ENCODE peak calls at places on chromosomes 7 and 10, in ten cellular contexts. F, U, C, S, I, V, N, H, A and G are unnamed samples.

GRCh38 chr10:109773818-109774440 is 149.4 kb downstream of the XPNPEP1 start:
- DNase-seq in I (no peak), A (no peak), F (no peak), N (no peak), U (no peak), C (no peak), H (no peak), V (peak), S (peak), G (no peak)

GRCh38 chr10:69425513-69426298 is 9.0 kb upstream of the TACR2 start:
- DNase-seq in U (no peak), N (no peak), C (no peak), I (peak), A (no peak), V (no peak), S (no peak), F (no peak), H (no peak), G (no peak)

GRCh38 chr10:28774051-28774995 is 97.0 kb downstream of the BAMBI start:
- DNase-seq in A (no peak), N (no peak), F (no peak), S (no peak), U (no peak), C (peak), I (no peak), V (no peak), H (no peak), G (no peak)

GRCh38 chr7:142838461-142839213 is 16.2 kb upstream of the EPHB6 start:
- DNase-seq in I (no peak), H (no peak), V (no peak), S (no peak), F (no peak), U (no peak), C (no peak), A (no peak), N (no peak), G (no peak)

GRCh38 chr10:97180986-97181385 is 4.8 kb downstream of the SLIT1 start:
- DNase-seq in V (no peak), A (no peak), F (no peak), U (no peak), I (no peak), S (no peak), N (no peak), H (no peak), C (no peak), G (no peak)

GRCh38 chr7:133358728-133359127 is 105.8 kb downstream of the EXOC4 start:
- DNase-seq in C (no peak), S (no peak), I (no peak), H (no peak), V (no peak), A (no peak), U (no peak), F (no peak), N (no peak), G (no peak)

GRCh38 chr10:95500097-95500496 is 61.1 kb downstream of the SORBS1 start:
- DNase-seq in F (no peak), V (peak), N (no peak), I (no peak), S (no peak), A (no peak), C (no peak), U (no peak), H (no peak), G (no peak)

GRCh38 chr7:45035909-45036308 is 35.9 kb downstream of the CCM2 start:
- DNase-seq in C (peak), U (no peak), H (no peak), N (no peak), S (no peak), F (no peak), A (no peak), I (no peak), V (no peak), G (no peak)

GRCh38 chr7:92466682-92467081 is 11.1 kb downstream of the ERVW-1 start:
- DNase-seq in A (no peak), V (no peak), S (no peak), C (no peak), F (no peak), I (no peak), N (no peak), U (no peak), H (no peak), G (no peak)

GRCh38 chr7:137992738-137993394 is 9.0 kb downstream of the CREB3L2 start:
- DNase-seq in U (no peak), N (no peak), H (no peak), I (peak), V (no peak), A (no peak), S (no peak), C (no peak), F (peak), G (no peak)

GRCh38 chr7:44306608-44307007 is 18.8 kb downstream of the CAMK2B start:
- DNase-seq in H (no peak), A (no peak), I (peak), N (no peak), V (no peak), S (no peak), U (no peak), C (peak), F (no peak), G (no peak)

GRCh38 chr10:1186693-1186990 is 130.5 kb downstream of the WDR37 start:
- DNase-seq in A (no peak), C (no peak), U (no peak), H (no peak), S (no peak), N (no peak), I (no peak), V (no peak), F (no peak), G (no peak)

GRCh38 chr7:99525713-99526440 is 21.4 kb downstream of the ZKSCAN5 start:
- DNase-seq in U (no peak), F (no peak), S (peak), C (peak), N (no peak), H (no peak), I (no peak), A (no peak), V (peak), G (no peak)

GRCh38 chr7:12152196-12152918 is 58.7 kb upstream of the TMEM106B start:
- DNase-seq in F (no peak), S (no peak), A (no peak), I (no peak), C (no peak), N (no peak), H (no peak), V (no peak), U (no peak), G (no peak)

GRCh38 chr7:141501451-141501850 is 49.8 kb upstream of the AGK start:
- DNase-seq in A (no peak), N (no peak), S (no peak), F (no peak), H (no peak), I (no peak), U (no peak), V (no peak), C (no peak), G (no peak)

GRCh38 chr10:103872137-103872933 is 17.0 kb upstream of the SH3PXD2A start:
- DNase-seq in F (no peak), A (no peak), V (no peak), U (no peak), I (no peak), H (no peak), N (no peak), C (peak), S (no peak), G (no peak)

GRCh38 chr7:86765931-86766330 is 122.2 kb downstream of the GRM3 start:
- DNase-seq in N (no peak), V (no peak), U (no peak), C (no peak), H (no peak), F (no peak), S (no peak), I (no peak), A (no peak), G (no peak)

GRCh38 chr7:9407816-9408215 is 974.4 kb downstream of the NXPH1 start:
- DNase-seq in S (no peak), U (no peak), N (no peak), H (no peak), V (no peak), I (no peak), C (no peak), A (no peak), F (no peak), G (no peak)

GRCh38 chr7:116162992-116163391 is 47.3 kb upstream of the TES start:
- DNase-seq in H (no peak), I (no peak), A (no peak), C (no peak), U (no peak), F (no peak), V (peak), S (no peak), N (no peak), G (no peak)

GRCh38 chr10:132471484-132471883 is 66.1 kb upstream of the INPP5A start:
- DNase-seq in V (no peak), F (no peak), I (no peak), H (no peak), C (no peak), A (peak), U (no peak), S (no peak), N (no peak), G (no peak)

GRCh38 chr7:159005618-159006017 is 139.0 kb downstream of the VIPR2 start:
- DNase-seq in C (no peak), N (no peak), S (no peak), V (no peak), A (no peak), I (no peak), H (no peak), U (no peak), F (no peak), G (no peak)

GRCh38 chr7:123410273-123410928 is 124.0 kb downstream of the IQUB start:
- DNase-seq in I (no peak), H (no peak), C (no peak), U (no peak), A (no peak), V (no peak), N (no peak), F (peak), S (no peak), G (no peak)

GRCh38 chr7:100726998-100727761 is 6.2 kb upstream of the ZAN start:
- DNase-seq in I (no peak), S (no peak), U (no peak), C (no peak), V (no peak), A (no peak), H (no peak), F (no peak), N (no peak), G (no peak)

GRCh38 chr7:55963584-55964168 is 709 bp upstream of the NIPSNAP2 start:
- DNase-seq in I (no peak), V (no peak), H (no peak), C (no peak), A (no peak), N (no peak), F (no peak), S (no peak), U (no peak), G (no peak)

GRCh38 chr7:108294595-108294994 is 161.6 kb downstream of the NRCAM start:
- DNase-seq in A (no peak), N (no peak), F (no peak), U (no peak), H (no peak), I (no peak), C (no peak), S (peak), V (no peak), G (no peak)

GRCh38 chr10:14476641-14477407 is 146.1 kb upstream of the FRMD4A start:
- DNase-seq in F (no peak), V (no peak), A (no peak), H (no peak), U (no peak), C (no peak), I (no peak), N (no peak), S (no peak), G (no peak)

GRCh38 chr7:47787249-47788069 is 160.8 kb downstream of the PKD1L1 start:
- DNase-seq in F (peak), I (no peak), N (no peak), C (no peak), S (no peak), U (no peak), H (no peak), V (no peak), A (no peak), G (no peak)

GRCh38 chr7:50529093-50529862 is 35.9 kb downstream of the DDC start:
- DNase-seq in U (no peak), C (no peak), A (no peak), H (no peak), S (no peak), N (no peak), V (no peak), I (no peak), F (peak), G (no peak)

GRCh38 chr7:10802526-10802925 is 171.1 kb upstream of the PHF14 start:
- DNase-seq in I (no peak), S (no peak), H (no peak), U (no peak), V (no peak), F (no peak), N (no peak), A (no peak), C (no peak), G (no peak)

GRCh38 chr7:130944997-130945396 is 211.0 kb upstream of the KLF14 start:
- DNase-seq in V (no peak), C (no peak), A (no peak), I (no peak), N (no peak), U (no peak), H (no peak), S (no peak), F (no peak), G (no peak)

GRCh38 chr10:112539340-112539739 is 92.3 kb downstream of the VTI1A start:
- DNase-seq in H (no peak), N (no peak), C (no peak), A (no peak), F (no peak), S (no peak), I (no peak), V (no peak), U (no peak), G (no peak)

GRCh38 chr10:14254368-14254767 is 76.4 kb downstream of the FRMD4A start:
- DNase-seq in V (no peak), C (no peak), I (no peak), N (no peak), A (no peak), F (no peak), U (no peak), S (no peak), H (no peak), G (no peak)

GRCh38 chr7:45591101-45591906 is 17.1 kb downstream of the ADCY1 start:
- DNase-seq in N (no peak), C (no peak), F (peak), I (no peak), A (no peak), U (peak), V (no peak), S (no peak), H (no peak), G (peak)

GRCh38 chr10:103845983-103846382 is 9.4 kb downstream of the SH3PXD2A start:
- DNase-seq in I (no peak), V (no peak), C (no peak), N (no peak), U (no peak), F (no peak), H (no peak), S (peak), A (peak), G (no peak)

GRCh38 chr7:101121996-101122932 is 4.6 kb upstream of the SERPINE1 start:
- DNase-seq in U (no peak), A (peak), I (no peak), N (peak), S (no peak), V (peak), C (no peak), F (peak), H (peak), G (peak)

GRCh38 chr7:148537435-148537834 is 53.1 kb upstream of the C7orf33 start:
- DNase-seq in F (no peak), S (no peak), H (no peak), U (no peak), A (no peak), I (no peak), N (no peak), V (no peak), C (no peak), G (no peak)

GRCh38 chr7:92478095-92478494 is 349 bp upstream of the ERVW-1 start:
- DNase-seq in C (no peak), U (no peak), A (no peak), F (no peak), I (no peak), N (no peak), V (no peak), H (no peak), S (no peak), G (no peak)

GRCh38 chr10:47063858-47064257 is 152.6 kb downstream of the PTPN20 start:
- DNase-seq in N (no peak), F (peak), A (no peak), V (no peak), H (no peak), C (no peak), U (no peak), S (no peak), I (no peak), G (peak)

GRCh38 chr7:129370812-129371211 is 63.4 kb upstream of the STRIP2 start:
- DNase-seq in F (no peak), I (no peak), N (no peak), A (no peak), V (peak), S (no peak), C (no peak), H (no peak), U (no peak), G (no peak)
- TF ChIP-seq CTCF in F (no peak), I (no peak), N (no peak), A (no peak), V (peak), S (no peak), C (no peak), H (no peak), U (no peak), G (no peak)

DNA sequence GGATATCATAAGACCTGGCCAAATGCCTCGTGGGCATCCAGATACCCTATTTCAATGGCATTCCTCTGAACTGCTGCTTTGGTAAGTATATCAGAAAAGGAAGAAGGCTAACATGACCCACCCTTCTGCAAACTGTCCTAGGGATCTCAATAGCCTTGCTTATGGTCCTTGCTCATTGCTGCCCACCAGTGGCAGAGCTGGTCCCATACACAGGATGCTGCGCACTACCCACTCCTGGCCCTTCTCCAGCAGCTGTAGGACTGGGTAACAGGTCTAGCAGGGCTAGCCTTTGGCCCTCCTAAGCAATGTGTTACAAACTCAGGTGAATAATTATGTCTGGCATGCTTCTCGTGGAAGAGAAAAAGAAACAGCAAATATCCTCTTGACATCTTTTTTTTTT is 72.5 kb downstream of the C10orf90 start:
- DNase-seq in H (no peak), F (no peak), S (peak), I (no peak), A (peak), C (peak), N (peak), U (no peak), V (peak), G (no peak)
- TF ChIP-seq CTCF in H (peak), F (no peak), S (peak), I (peak), A (peak), C (peak), N (peak), U (peak), V (peak), G (peak)

DNA sequence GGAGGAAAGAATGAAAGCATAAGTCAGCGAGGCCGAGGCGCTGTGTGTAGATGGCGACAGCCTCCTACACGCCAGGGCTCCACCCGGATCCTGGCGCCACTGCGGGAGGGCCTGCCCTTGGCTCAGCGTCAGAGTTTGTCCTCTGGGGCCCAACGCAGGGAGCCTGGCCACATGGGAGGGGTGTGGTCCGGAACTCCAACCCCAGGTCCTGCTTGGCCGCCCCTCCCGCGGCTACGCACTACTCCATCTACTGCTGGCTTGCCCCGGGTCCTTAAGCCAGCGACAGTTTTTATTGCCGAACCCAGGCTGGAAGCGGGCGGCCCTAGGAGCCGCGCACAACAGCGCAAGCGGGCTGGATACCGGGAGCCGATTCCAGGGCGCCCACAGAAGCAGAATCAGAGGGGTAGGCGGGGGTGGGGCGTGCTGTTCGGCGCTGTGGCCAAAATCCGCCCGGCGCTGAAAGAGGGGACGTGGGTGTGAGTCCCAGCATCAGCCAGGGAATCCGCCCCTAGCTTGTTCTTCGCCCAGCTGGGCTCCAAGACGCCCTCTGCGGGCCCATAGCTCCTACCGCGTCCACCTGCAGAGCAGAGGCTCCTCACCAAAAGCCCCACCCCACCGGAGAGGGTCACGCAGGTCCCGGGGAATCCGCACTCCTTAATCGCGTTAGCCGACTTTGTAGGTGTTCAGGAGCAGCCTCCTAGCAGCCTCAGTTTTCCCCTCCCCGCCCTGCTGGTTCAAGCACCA is 4.5 kb downstream of the KAZALD1 start:
- DNase-seq in F (peak), V (peak), H (peak), C (peak), I (no peak), U (no peak), A (peak), N (peak), S (peak), G (no peak)
- TF ChIP-seq CTCF in F (no peak), V (peak), H (peak), C (peak), I (no peak), U (peak), A (no peak), N (no peak), S (peak), G (peak)

GRCh38 chr10:114115661-114116060 is 58.3 kb downstream of the CCDC186 start:
- DNase-seq in H (no peak), U (no peak), C (no peak), S (no peak), V (peak), A (no peak), I (no peak), N (no peak), F (no peak), G (no peak)

DNA sequence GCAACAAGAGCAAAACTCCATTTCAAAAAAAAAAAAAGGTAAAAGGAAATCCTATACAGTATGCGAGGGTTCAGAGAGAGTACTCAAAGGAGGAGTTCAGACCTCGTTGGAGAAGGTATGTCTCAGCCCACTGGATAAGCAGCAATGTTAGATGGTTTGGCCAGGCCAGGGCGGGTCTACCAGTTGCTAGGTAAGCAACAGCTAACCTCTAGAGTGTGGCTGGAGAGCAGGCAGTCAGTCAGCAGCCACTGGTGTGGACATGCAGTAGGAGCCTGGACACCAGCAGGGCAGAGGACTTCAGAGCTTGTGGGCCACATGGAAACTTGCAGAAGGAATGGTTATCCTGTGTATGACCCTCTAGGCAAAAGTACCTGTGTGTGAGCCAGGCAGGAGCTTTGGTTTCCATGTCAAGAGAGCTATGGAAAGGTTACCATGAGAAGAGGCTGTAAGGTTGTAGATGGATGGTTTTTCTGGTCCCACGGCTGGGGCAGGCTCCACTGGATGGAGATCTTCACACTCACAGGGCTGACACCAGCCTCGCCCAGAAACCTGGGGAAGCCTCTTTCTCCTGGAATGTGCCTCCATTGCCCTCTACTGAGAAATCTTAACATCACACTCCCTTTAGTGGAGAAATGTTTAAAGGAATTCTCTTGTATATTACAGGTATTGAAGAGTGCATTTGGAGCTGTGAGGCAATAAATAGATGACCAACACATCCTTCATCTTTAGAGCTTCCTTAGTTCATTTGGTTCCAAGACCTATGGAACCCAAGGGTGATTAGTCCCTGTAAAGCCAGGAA is 63.6 kb downstream of the CCDC186 start:
- DNase-seq in A (no peak), H (no peak), S (peak), I (no peak), F (no peak), U (no peak), N (no peak), C (no peak), V (peak), G (no peak)
- TF ChIP-seq CTCF in A (peak), H (no peak), S (peak), I (no peak), F (no peak), U (peak), N (no peak), C (peak), V (peak), G (peak)

GRCh38 chr10:6091630-6092029 is 2.8 kb downstream of the RBM17 start:
- DNase-seq in U (no peak), A (no peak), C (no peak), S (peak), N (no peak), I (no peak), V (no peak), F (no peak), H (no peak), G (no peak)
- TF ChIP-seq CTCF in U (no peak), A (no peak), C (no peak), S (peak), N (no peak), I (no peak), V (no peak), F (no peak), H (no peak), G (no peak)